ENCODE peak calls at places on chromosomes 4 and X, in eight cellular contexts. Q is gastrocnemius medialis, X is heart right ventricle, G is PC-3, C is cardiac muscle cell, L is sigmoid colon, H is IMR-90, R is WERI-Rb-1. V is an unnamed sample.

GRCh38 chr4:149145803-149146202 is 669.8 kb downstream of the IQCM start:
- DNase-seq in L (no peak), X (no peak), G (peak), Q (no peak), H (peak), R (peak), C (no peak), V (no peak)

GRCh38 chr4:80183196-80184052 is 13.9 kb upstream of the PRDM8 start:
- DNase-seq in C (peak), H (no peak), R (peak), X (no peak), G (no peak), Q (no peak), L (peak), V (peak)

GRCh38 chrX:44747317-44747716 is 96.5 kb upstream of the DUSP21 start:
- DNase-seq in L (no peak), X (no peak), H (no peak), R (no peak), G (no peak), C (no peak), Q (no peak), V (no peak)

GRCh38 chr4:39763714-39764572 is 66.0 kb downstream of the UBE2K start:
- DNase-seq in H (no peak), G (no peak), C (no peak), L (no peak), X (no peak), R (no peak), Q (no peak), V (no peak)

GRCh38 chr4:140342620-140343019 is 30.8 kb upstream of the SCOC start:
- DNase-seq in X (no peak), L (no peak), Q (no peak), G (no peak), R (no peak), H (no peak), C (no peak), V (no peak)

GRCh38 chr4:87354168-87355102 is 31.8 kb upstream of the HSD17B13 start:
- DNase-seq in L (no peak), H (peak), G (peak), Q (no peak), R (no peak), X (no peak), C (peak), V (no peak)

GRCh38 chrX:140949231-140949630 is 53.2 kb upstream of the SPANXB1 start:
- DNase-seq in L (no peak), G (peak), C (no peak), Q (no peak), H (no peak), R (no peak), X (no peak), V (no peak)

GRCh38 chrX:21912220-21912619 is 28.3 kb upstream of the SMS start:
- DNase-seq in H (no peak), G (no peak), C (no peak), R (no peak), X (no peak), L (no peak), Q (no peak), V (no peak)

GRCh38 chrX:39755152-39756032 is 342.4 kb downstream of the BCOR start:
- DNase-seq in R (no peak), Q (peak), L (peak), C (peak), X (peak), G (peak), H (peak), V (peak)

GRCh38 chr4:62871057-62871456 is 1538.2 kb downstream of the TECRL start:
- DNase-seq in X (no peak), Q (no peak), H (no peak), G (peak), C (no peak), L (no peak), R (no peak), V (no peak)

GRCh38 chr4:76016383-76016782 is 6.9 kb downstream of the CXCL10 start:
- DNase-seq in H (no peak), R (no peak), L (no peak), C (no peak), Q (no peak), X (no peak), G (peak), V (no peak)

GRCh38 chr4:31692407-31692940 is 972.3 kb downstream of the PCDH7 start:
- DNase-seq in L (no peak), H (no peak), C (peak), R (no peak), X (no peak), Q (no peak), G (no peak), V (no peak)

GRCh38 chr4:36138221-36138620 is 106.1 kb downstream of the ARAP2 start:
- DNase-seq in H (peak), L (no peak), R (no peak), X (no peak), G (peak), Q (no peak), C (peak), V (no peak)

GRCh38 chrX:129540068-129540653 is at the start of gene OCRL:
- DNase-seq in R (peak), L (peak), X (peak), Q (peak), G (peak), C (peak), H (peak), V (peak)

GRCh38 chr4:144819591-144819990 is 173.6 kb downstream of the HHIP start:
- DNase-seq in H (no peak), X (no peak), R (no peak), L (no peak), G (no peak), C (no peak), Q (no peak), V (no peak)

GRCh38 chr4:77454858-77455257 is 150.8 kb upstream of the CXCL13 start:
- DNase-seq in Q (no peak), L (no peak), G (peak), R (no peak), H (no peak), X (no peak), C (peak), V (no peak)

GRCh38 chr4:153780221-153780620 is 8.7 kb downstream of the SFRP2 start:
- DNase-seq in R (no peak), C (no peak), G (no peak), Q (no peak), X (no peak), H (no peak), L (no peak), V (no peak)

GRCh38 chr4:24853142-24853541 is 57.8 kb downstream of the SOD3 start:
- DNase-seq in Q (no peak), X (no peak), C (peak), G (peak), R (no peak), L (no peak), H (peak), V (no peak)

GRCh38 chr4:62490635-62491034 is 1290.5 kb downstream of the ADGRL3 start:
- DNase-seq in L (no peak), X (no peak), Q (no peak), R (no peak), C (no peak), G (peak), H (no peak), V (no peak)

GRCh38 chr4:122712782-122713181 is 19.7 kb upstream of the BBS12 start:
- DNase-seq in L (no peak), R (no peak), Q (no peak), X (no peak), C (no peak), G (peak), H (peak), V (no peak)

GRCh38 chr4:170339522-170339921 is 249.8 kb upstream of the AADAT start:
- DNase-seq in Q (no peak), L (no peak), C (no peak), G (peak), X (no peak), H (no peak), R (no peak), V (no peak)

GRCh38 chrX:119757979-119758681 is at the start of gene SOWAHD:
- DNase-seq in G (peak), X (peak), Q (no peak), H (no peak), R (peak), C (no peak), L (peak), V (peak)

GRCh38 chrX:154517101-154517781 is 1.2 kb upstream of the FAM3A start:
- DNase-seq in X (no peak), R (no peak), G (no peak), C (no peak), Q (no peak), L (peak), H (no peak), V (no peak)

GRCh38 chr4:80138556-80139538 is 58.5 kb upstream of the PRDM8 start:
- DNase-seq in H (peak), R (no peak), L (no peak), C (peak), G (peak), X (no peak), Q (peak), V (no peak)

GRCh38 chr4:18917689-18918088 is 896.1 kb upstream of the LCORL start:
- DNase-seq in L (no peak), G (peak), Q (no peak), H (peak), C (no peak), X (no peak), R (no peak), V (no peak)

GRCh38 chrX:37685452-37686347 is at the start of gene XK:
- DNase-seq in L (peak), Q (peak), C (peak), H (no peak), X (peak), R (no peak), G (peak), V (peak)

GRCh38 chr4:54607521-54607920 is 50.2 kb upstream of the KIT start:
- DNase-seq in R (no peak), G (no peak), Q (no peak), C (no peak), H (no peak), L (no peak), X (no peak), V (no peak)

GRCh38 chr4:76963136-76963477 is 13.6 kb downstream of the SEPTIN11 start:
- DNase-seq in Q (no peak), H (no peak), R (no peak), C (peak), G (no peak), L (no peak), X (no peak), V (no peak)

GRCh38 chrX:40444133-40444532 is 136.6 kb upstream of the ATP6AP2 start:
- DNase-seq in R (no peak), G (no peak), Q (no peak), H (no peak), X (no peak), C (no peak), L (no peak), V (no peak)

GRCh38 chrX:119343856-119344255 is 55.3 kb upstream of the SLC25A43 start:
- DNase-seq in R (no peak), Q (no peak), H (no peak), G (peak), C (no peak), X (no peak), L (no peak), V (no peak)

GRCh38 chrX:86914569-86914968 is 603.0 kb upstream of the KLHL4 start:
- DNase-seq in C (no peak), G (no peak), R (no peak), X (no peak), H (no peak), Q (no peak), L (no peak), V (no peak)

GRCh38 chr4:81164623-81165416 is 50.2 kb downstream of the PRKG2 start:
- DNase-seq in H (peak), Q (no peak), X (no peak), L (no peak), C (peak), R (no peak), G (peak), V (no peak)

GRCh38 chrX:135531813-135532212 is 11.4 kb downstream of the INTS6L start:
- DNase-seq in R (no peak), G (peak), C (no peak), X (no peak), Q (no peak), L (no peak), H (no peak), V (no peak)

GRCh38 chrX:122941801-122942200 is 242.3 kb upstream of the GRIA3 start:
- DNase-seq in X (no peak), C (no peak), R (no peak), G (no peak), Q (no peak), H (no peak), L (no peak), V (no peak)

GRCh38 chr4:128220286-128221235 is 67.1 kb downstream of the PGRMC2 start:
- DNase-seq in H (peak), X (no peak), G (peak), C (peak), R (no peak), L (no peak), Q (no peak), V (no peak)
- TF ChIP-seq CTCF in H (peak), X (peak), G (peak), C (peak), R (peak), L (no peak), Q (no peak), V (no peak)

DNA sequence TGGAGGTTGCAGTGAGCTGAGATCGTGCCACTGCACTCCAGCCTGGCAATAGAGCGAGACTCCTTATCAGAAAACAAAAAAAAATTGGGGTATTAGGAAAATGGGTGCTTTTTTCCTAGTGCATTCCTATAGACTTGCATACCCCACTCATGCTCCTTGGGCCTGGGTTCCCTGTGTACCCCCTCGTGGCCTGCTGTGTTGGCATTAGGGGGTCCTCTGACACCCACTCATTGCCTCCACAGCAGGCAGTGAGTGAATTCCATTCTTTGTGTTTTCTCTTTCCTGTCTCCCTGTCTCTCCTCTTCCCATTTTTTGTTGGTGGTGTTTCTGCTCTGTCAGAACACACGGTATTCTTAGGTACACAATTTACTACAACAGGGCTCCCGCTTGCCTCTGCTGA is 42.8 kb downstream of the TNIP2 start:
- DNase-seq in H (no peak), G (no peak), X (no peak), Q (no peak), R (no peak), C (no peak), L (no peak), V (no peak)
- H3K27ac ChIP-seq in H (no peak), G (no peak), X (peak), Q (peak), R (no peak), C (peak), L (no peak), V (peak)

DNA sequence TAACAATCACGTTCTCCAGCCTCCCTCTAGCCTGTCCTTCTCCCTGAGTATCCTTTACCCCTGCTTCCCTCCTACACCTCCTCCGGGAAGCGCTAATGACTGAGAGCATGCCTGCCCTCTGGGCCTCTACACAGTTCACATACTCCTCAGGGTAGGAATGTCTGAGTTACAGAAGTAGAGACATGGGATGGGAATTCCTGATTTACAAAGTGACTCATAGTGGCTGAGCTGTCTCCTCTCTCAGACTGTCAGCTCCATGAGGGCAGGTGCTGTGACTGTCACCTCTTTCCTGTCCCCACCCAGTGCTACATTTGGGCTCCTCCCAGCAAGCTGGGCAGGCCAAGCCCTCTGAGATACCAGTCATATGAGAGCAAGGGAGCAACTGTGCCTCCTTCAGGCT is 2.6 kb downstream of the LAS1L start:
- DNase-seq in R (no peak), C (no peak), H (no peak), Q (no peak), X (no peak), L (no peak), G (no peak), V (no peak)
- TF ChIP-seq CTCF in R (no peak), C (no peak), H (no peak), Q (no peak), X (no peak), L (no peak), G (no peak), V (no peak)

GRCh38 chrX:130645955-130646583 is 244.3 kb downstream of the RBMX2 start:
- DNase-seq in R (no peak), C (no peak), G (no peak), Q (no peak), H (no peak), L (no peak), X (peak), V (no peak)

GRCh38 chrX:130652824-130653578 is 250.0 kb downstream of the ENOX2 start:
- DNase-seq in G (no peak), H (no peak), C (no peak), Q (no peak), L (no peak), X (no peak), R (no peak), V (no peak)

GRCh38 chrX:130647468-130647867 is 245.7 kb downstream of the RBMX2 start:
- DNase-seq in L (no peak), R (no peak), G (no peak), H (no peak), C (no peak), X (no peak), Q (no peak), V (no peak)

GRCh38 chrX:130654409-130654970 is 248.5 kb downstream of the ENOX2 start:
- DNase-seq in H (peak), C (no peak), G (no peak), L (no peak), R (no peak), X (no peak), Q (no peak), V (no peak)

GRCh38 chrX:130649738-130650137 is 248.0 kb downstream of the RBMX2 start:
- DNase-seq in X (no peak), H (no peak), R (no peak), G (no peak), C (no peak), Q (no peak), L (no peak), V (no peak)
- H3K27ac ChIP-seq in X (no peak), H (no peak), R (no peak), G (no peak), C (no peak), Q (no peak), L (no peak), V (no peak)

DNA sequence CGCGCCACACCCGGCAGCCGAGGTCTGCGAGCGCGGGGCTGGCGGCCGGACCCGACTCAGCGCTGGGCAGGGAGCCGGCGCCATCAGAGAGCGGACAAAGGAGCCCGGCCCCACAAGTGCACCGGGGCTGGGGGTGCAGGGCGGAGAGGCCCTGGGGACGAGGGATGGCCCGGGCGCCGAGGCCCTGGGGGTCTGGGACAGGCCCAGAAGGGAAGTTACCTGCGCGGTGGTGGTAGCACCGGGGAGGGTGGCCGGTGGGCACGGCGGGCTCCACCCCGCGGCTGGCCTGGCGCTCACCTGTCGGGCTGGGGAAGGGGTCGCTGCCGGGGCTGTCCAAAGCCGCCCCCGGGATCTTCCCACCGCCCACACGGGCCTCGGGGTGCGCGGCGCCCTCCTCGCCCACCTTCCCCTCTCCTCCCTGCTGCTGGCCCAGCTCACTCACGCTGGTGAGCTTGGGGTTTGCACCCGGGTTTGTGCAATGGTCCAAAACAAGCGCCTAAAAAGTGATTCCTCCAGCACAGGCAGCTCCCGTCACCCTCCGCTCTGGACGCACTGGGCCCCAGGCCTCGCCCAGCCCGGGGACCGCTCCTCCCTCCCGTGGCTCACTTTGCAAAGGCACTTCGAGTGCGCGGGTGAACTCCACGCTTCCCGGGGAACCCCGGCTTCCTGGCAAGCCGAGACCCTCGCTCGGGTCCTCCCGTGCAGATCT is at the start of gene CTPS2:
- DNase-seq in Q (peak), C (peak), R (peak), X (peak), G (peak), L (peak), H (peak), V (peak)
- TF ChIP-seq CTCF in Q (no peak), C (peak), R (peak), X (no peak), G (no peak), L (no peak), H (no peak), V (no peak)

GRCh38 chr4:680091-680490 is 5.7 kb downstream of the MYL5 start:
- DNase-seq in H (no peak), R (no peak), L (no peak), C (no peak), G (no peak), X (no peak), Q (no peak), V (peak)

GRCh38 chr4:679571-680083 is 5.3 kb downstream of the MYL5 start:
- DNase-seq in Q (no peak), R (no peak), H (no peak), L (no peak), X (no peak), C (no peak), G (no peak), V (peak)

GRCh38 chr4:681736-682451 is 7.1 kb downstream of the SLC49A3 start:
- DNase-seq in C (no peak), G (peak), R (no peak), H (no peak), Q (no peak), X (no peak), L (peak), V (peak)

GRCh38 chr4:680565-680930 is 6.2 kb downstream of the MYL5 start:
- DNase-seq in G (peak), C (no peak), X (no peak), Q (no peak), R (no peak), H (no peak), L (peak), V (peak)

GRCh38 chr4:680931-681645 is 6.7 kb downstream of the MYL5 start:
- DNase-seq in H (no peak), L (peak), C (peak), G (peak), R (no peak), X (peak), Q (no peak), V (peak)
- H3K27ac ChIP-seq in H (no peak), L (peak), C (no peak), G (no peak), R (no peak), X (peak), Q (no peak), V (no peak)

GRCh38 chr4:29081230-29081955 is 1638.8 kb upstream of the PCDH7 start:
- DNase-seq in H (peak), R (no peak), Q (no peak), X (no peak), L (no peak), G (peak), C (peak), V (no peak)
- TF ChIP-seq CTCF in H (peak), R (no peak), Q (no peak), X (peak), L (no peak), G (peak), C (no peak), V (no peak)

DNA sequence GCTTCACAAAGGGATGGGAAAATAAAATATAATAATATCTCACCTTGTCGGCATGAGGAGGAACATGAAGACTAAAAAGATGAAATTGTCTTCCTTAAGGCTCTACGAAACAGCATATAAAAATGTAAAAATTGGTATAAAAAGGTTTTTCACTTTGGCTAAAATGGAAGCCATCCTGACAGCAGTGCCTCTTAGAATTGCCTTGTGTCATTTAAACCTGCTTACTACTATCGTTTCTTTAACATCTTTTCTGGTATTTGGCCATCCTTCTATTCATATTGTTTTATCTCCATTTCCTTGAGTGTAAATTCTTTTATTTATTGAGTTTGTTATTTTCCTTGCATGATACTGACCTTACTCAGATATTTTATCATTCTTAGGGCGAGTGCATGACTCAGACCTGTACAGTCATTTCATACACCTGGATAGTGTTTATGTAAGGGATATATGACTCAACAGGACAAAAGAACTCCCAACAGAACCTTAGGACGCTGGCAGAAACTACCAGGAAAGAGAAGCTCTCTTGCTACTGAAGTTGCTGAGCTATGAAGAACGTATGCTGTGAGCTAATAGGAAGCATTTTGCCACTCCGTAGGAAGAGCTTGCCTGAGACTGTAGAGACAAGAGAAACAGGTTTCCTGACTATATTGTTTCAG is 5.8 kb upstream of the CDKN2AIP start:
- DNase-seq in C (peak), G (peak), H (peak), X (no peak), Q (no peak), R (no peak), L (no peak), V (no peak)
- H3K27ac ChIP-seq in C (no peak), G (peak), H (no peak), X (no peak), Q (no peak), R (no peak), L (no peak), V (no peak)

V was measured in kidney.